ENCODE peak calls at places on chromosomes 16 and 17, in five cellular contexts. O is endothelial cell of umbilical vein, T is GM12878, E is fibroblast of pulmonary artery, L is mesothelial cell of epicardium. K is an unnamed sample.

GRCh38 chr17:27654136-27654535 is 23.1 kb downstream of the LGALS9 start:
- DNase-seq in O (no peak), T (no peak), E (no peak), L (no peak), K (no peak)

GRCh38 chr16:2159052-2159838 is 3.7 kb downstream of the TRAF7 start:
- DNase-seq in O (peak), T (no peak), E (peak), L (no peak), K (no peak)

GRCh38 chr17:79114455-79115301 is 40.1 kb downstream of the ENGASE start:
- DNase-seq in O (no peak), T (no peak), E (no peak), L (no peak), K (no peak)

GRCh38 chr16:54173489-54173888 is 113.1 kb downstream of the IRX3 start:
- DNase-seq in O (no peak), T (no peak), E (no peak), L (no peak), K (no peak)

GRCh38 chr17:80021600-80021999 is 14.1 kb downstream of the TBC1D16 start:
- DNase-seq in O (no peak), T (no peak), E (no peak), L (no peak), K (no peak)

GRCh38 chr17:48995871-48996695 is 1.1 kb upstream of the IGF2BP1 start:
- DNase-seq in O (peak), T (no peak), E (no peak), L (peak), K (peak)

GRCh38 chr17:5537251-5537650 is 47.1 kb downstream of the NLRP1 start:
- DNase-seq in O (no peak), T (no peak), E (peak), L (no peak), K (no peak)

GRCh38 chr17:34300652-34301390 is 15.3 kb downstream of the CCL11 start:
- DNase-seq in O (peak), T (no peak), E (peak), L (no peak), K (no peak)

GRCh38 chr17:57366558-57367351 is 110.4 kb downstream of the MSI2 start:
- DNase-seq in O (no peak), T (no peak), E (peak), L (no peak), K (no peak)

GRCh38 chr16:9151597-9151996 is 60.2 kb downstream of the HAPSTR1 start:
- DNase-seq in O (no peak), T (no peak), E (peak), L (no peak), K (no peak)

GRCh38 chr17:63610854-63611253 is 10.2 kb downstream of the TACO1 start:
- DNase-seq in O (no peak), T (no peak), E (no peak), L (no peak), K (no peak)

GRCh38 chr16:30609928-30610839 is at the start of gene ZNF689:
- DNase-seq in O (peak), T (peak), E (peak), L (peak), K (peak)
- TF ChIP-seq CTCF in O (no peak), T (no peak), E (no peak), L (no peak), K (no peak)

GRCh38 chr16:29842732-29843346 is 20.2 kb downstream of the CDIPT start:
- DNase-seq in O (no peak), T (no peak), E (no peak), L (no peak), K (no peak)
- TF ChIP-seq CTCF in O (no peak), T (no peak), E (no peak), L (no peak), K (no peak)

DNA sequence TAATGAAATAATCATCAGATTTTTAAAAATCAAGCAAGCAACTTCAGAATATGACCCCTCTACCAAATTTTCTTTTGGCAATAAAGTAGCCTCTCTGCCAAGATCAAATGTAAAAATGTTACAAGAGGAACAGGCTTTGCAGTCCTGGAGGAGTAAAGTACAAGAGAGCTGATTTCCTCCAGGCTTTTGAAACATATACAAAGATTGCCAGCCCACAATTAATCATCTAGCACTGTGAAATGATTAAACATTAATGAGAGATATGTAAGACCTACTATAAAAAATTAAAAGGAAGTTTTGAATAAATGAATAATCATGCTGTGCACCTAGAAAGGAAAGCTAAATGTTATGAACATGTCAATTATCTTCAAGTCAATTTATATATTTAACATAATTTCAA is 26.3 kb downstream of the TXNDC11 start:
- DNase-seq in O (no peak), T (no peak), E (no peak), L (no peak), K (no peak)
- TF ChIP-seq CTCF in O (no peak), T (no peak), E (no peak), L (no peak), K (no peak)

GRCh38 chr16:29951966-29952365 is 9.9 kb upstream of the TMEM219 start:
- DNase-seq in O (no peak), T (no peak), E (no peak), L (no peak), K (no peak)
- TF ChIP-seq CTCF in O (no peak), T (no peak), E (no peak), L (no peak), K (no peak)

GRCh38 chr16:57626420-57627170 is 1.8 kb upstream of the ADGRG1 start:
- DNase-seq in O (no peak), T (no peak), E (no peak), L (no peak), K (no peak)

GRCh38 chr16:57624806-57625500 is 3.5 kb upstream of the ADGRG1 start:
- DNase-seq in O (no peak), T (no peak), E (no peak), L (no peak), K (no peak)

GRCh38 chr16:57628008-57628781 is at the start of gene ADGRG1:
- DNase-seq in O (peak), T (no peak), E (peak), L (peak), K (no peak)

GRCh38 chr16:57628782-57629181 is 352 bp downstream of the ADGRG1 start:
- DNase-seq in O (no peak), T (no peak), E (no peak), L (no peak), K (no peak)

DNA sequence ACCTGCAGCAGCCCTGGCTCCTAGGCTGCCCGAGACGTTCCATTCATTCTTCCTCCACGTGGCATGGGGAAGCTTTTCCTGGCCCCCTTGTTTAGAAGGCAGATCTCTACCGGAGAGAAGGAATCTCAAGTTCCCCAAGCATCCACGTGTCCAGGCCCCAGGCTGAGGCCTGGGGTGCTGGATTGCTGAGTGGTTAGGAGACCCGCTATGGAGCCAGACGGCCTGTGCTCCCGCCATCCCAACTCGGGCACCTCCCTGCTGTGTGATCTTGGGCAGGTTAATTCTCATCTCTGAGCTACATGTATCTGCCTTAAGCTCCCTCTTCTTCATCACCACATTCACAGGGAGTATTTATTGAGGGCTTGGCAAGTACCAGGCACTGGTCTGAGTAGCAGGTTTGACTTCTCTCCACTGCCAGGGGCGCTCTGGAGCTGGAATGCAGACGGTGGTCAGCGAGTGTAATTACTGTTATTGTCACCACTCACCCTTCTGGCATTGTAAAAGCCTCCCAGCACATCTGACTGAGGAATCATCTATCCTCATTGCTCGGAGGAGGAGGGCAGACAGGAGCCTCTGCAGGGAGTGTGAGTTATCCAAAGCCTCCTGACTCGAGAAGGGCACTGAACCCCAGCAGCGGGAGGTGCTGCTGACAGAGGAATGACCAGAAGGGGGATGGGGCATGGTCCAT is 1.1 kb upstream of the ADGRG1 start:
- DNase-seq in O (peak), T (no peak), E (peak), L (no peak), K (no peak)
- TF ChIP-seq CTCF in O (peak), T (no peak), E (peak), L (no peak), K (no peak)

GRCh38 chr16:72501739-72502653 is 330.0 kb upstream of the PMFBP1 start:
- DNase-seq in O (peak), T (peak), E (peak), L (peak), K (peak)
- TF ChIP-seq CTCF in O (peak), T (peak), E (peak), L (peak), K (peak)

DNA sequence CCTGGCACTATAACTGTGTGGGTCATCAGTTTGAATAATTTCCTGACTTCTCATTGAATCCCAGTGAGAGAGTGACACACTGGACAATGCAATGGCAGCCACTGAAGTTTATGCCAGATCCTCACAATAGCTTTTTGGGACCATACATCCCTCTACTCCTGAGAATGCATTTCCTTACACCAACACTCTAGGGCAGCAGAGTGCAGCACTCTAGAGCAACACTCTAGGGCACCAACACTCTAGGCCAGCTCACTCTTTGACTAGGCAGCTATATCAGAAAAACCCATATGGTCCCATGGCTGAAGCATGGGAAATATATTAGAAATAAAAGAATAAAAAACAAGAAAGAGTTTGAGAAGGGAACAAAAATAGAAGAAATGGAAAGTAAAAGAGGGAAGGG is 309.2 kb downstream of the MAP2K6 start:
- DNase-seq in O (peak), T (no peak), E (peak), L (no peak), K (no peak)
- TF ChIP-seq CTCF in O (peak), T (no peak), E (peak), L (no peak), K (no peak)

DNA sequence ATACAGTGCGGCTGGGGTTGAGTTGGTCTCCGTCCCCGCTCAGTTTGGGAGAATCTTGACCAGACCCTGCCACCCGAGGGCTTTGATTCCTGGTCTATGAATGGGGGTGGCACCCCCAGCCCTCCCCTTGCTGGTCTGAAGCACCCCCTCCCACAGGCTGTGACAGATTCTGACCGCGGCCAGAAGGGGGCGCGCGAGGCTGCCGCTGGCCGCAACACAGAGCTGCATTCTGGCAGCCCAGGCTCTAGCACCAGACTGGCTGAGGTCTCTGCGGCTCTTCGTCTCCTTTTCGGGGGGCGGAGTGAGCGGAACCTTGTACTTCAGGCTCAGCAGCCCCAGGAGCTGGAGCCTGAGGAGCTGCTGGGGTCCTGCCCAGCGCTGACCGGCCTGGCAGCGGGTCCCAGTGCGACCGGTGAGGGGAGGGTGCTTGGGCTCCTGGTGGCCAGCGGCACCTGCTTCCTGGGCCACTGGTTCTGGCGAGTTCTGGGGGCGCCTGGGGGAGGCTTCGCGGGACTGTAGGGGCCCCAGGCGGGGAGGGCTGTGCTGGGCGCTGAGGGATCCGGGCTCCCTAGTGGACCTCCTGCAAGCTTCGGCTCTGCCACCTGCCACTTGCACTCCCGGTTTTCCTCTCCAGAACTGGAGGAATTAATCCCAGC is 1011.6 kb downstream of the KCNJ18 start:
- DNase-seq in O (no peak), T (no peak), E (no peak), L (no peak), K (no peak)
- TF ChIP-seq CTCF in O (no peak), T (no peak), E (no peak), L (no peak), K (no peak)

GRCh38 chr17:68576811-68577551 is 24.2 kb downstream of the FAM20A start:
- DNase-seq in O (no peak), T (no peak), E (peak), L (no peak), K (no peak)
- TF ChIP-seq CTCF in O (no peak), T (peak), E (peak), L (no peak), K (no peak)